ENCODE peak calls at places on chromosomes 4 and X, in four cellular contexts. E, S, H and Q are unnamed samples.

GRCh38 chr4:73682508-73682907 is 57.9 kb upstream of the CXCL8 start:
- DNase-seq in E (no peak), S (no peak), H (no peak), Q (no peak)

GRCh38 chr4:184675018-184675417 is 25.5 kb downstream of the PRIMPOL start:
- DNase-seq in S (no peak), H (no peak), E (no peak), Q (no peak)

GRCh38 chrX:74248889-74249288 is 55.1 kb upstream of the ZCCHC13 start:
- DNase-seq in E (no peak), H (no peak), S (peak), Q (no peak)

GRCh38 chrX:104435249-104435648 is 130.8 kb upstream of the IL1RAPL2 start:
- DNase-seq in S (no peak), E (no peak), H (no peak), Q (no peak)

GRCh38 chrX:63889001-63889400 is 104.0 kb upstream of the ARHGEF9 start:
- DNase-seq in E (peak), S (peak), H (no peak), Q (no peak)

GRCh38 chr4:66169341-66169740 is 499.1 kb upstream of the EPHA5 start:
- DNase-seq in H (no peak), S (no peak), E (no peak), Q (no peak)

GRCh38 chrX:143837444-143837843 is 46.4 kb upstream of the UBE2NL start:
- DNase-seq in S (no peak), H (no peak), E (no peak), Q (no peak)

GRCh38 chrX:129772796-129773431 is 6.8 kb upstream of the SASH3 start:
- DNase-seq in S (no peak), E (no peak), H (no peak), Q (peak)

GRCh38 chrX:30309139-30309571 is at the start of gene NR0B1:
- DNase-seq in E (no peak), H (no peak), S (no peak), Q (no peak)

GRCh38 chr4:78809928-78810835 is 34.0 kb downstream of the BMP2K start:
- DNase-seq in E (no peak), H (no peak), S (no peak), Q (no peak)

GRCh38 chrX:85851418-85851817 is 195.9 kb downstream of the CHM start:
- DNase-seq in S (peak), E (no peak), H (no peak), Q (no peak)
- TF ChIP-seq CTCF in S (peak), E (peak), H (peak), Q (no peak)

GRCh38 chr4:139082750-139083532 is 67.4 kb downstream of the NOCT start:
- DNase-seq in S (peak), H (peak), E (peak), Q (peak)
- TF ChIP-seq CTCF in S (no peak), H (peak), E (no peak), Q (no peak)

GRCh38 chrX:107775734-107776511 is at the start of gene TSC22D3:
- DNase-seq in H (no peak), E (peak), S (peak), Q (peak)

GRCh38 chrX:107780525-107780924 is 3.0 kb downstream of the NCBP2L start:
- DNase-seq in E (no peak), S (no peak), H (no peak), Q (no peak)

GRCh38 chrX:107776649-107777535 is 641 bp upstream of the NCBP2L start:
- DNase-seq in E (peak), H (no peak), S (peak), Q (peak)

GRCh38 chrX:107775000-107775733 is 420 bp downstream of the TSC22D3 start:
- DNase-seq in S (no peak), E (no peak), H (no peak), Q (no peak)

DNA sequence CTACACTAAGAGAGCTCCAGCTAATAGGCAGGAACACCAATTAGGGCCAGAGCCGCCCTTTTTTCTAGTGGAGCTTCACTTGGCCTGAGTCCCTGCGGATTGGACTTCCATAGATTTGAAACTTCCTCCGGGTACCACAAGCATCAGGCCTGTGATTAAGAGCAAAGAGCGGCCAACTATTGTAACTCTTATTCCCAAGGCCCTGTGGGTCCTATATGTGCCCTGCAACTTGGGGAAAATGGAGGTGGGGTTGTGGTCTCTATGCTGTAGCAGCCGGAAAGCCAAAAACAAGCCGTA is at the start of gene NCBP2L:
- DNase-seq in S (no peak), H (no peak), E (no peak), Q (no peak)
- TF ChIP-seq CTCF in S (no peak), H (no peak), E (no peak), Q (no peak)

GRCh38 chr4:52670739-52671138 is 11.6 kb upstream of the USP46 start:
- DNase-seq in S (no peak), H (no peak), E (no peak), Q (no peak)
- TF ChIP-seq CTCF in S (no peak), H (no peak), E (peak), Q (no peak)